ENCODE peak calls at places on chromosomes 2 and 18, in five cellular contexts. U is NCI-H2171 treated with DMSO at 0.1 percent for 48 hours; A is GM23248; D is stimulated activated naive B cell treated with anti-CD40 and anti-IgM and Interleukin-4, amounts not matched to agents 10 μg/mL and 1 μg/mL and 100 μg/mL, for 72 hours; K is NCI-H1105 treated with DMSO at 0.1 percent for 48 hours. M is an unnamed sample.

GRCh38 chr2:19762959-19763605 is 138.7 kb downstream of the TTC32 start:
- DNase-seq in U (no peak), A (no peak), D (no peak), K (no peak), M (no peak)

GRCh38 chr2:37798315-37799005 is 126.6 kb upstream of the RMDN2 start:
- DNase-seq in U (no peak), A (no peak), D (peak), K (no peak), M (no peak)

GRCh38 chr18:52636536-52636935 is 296.5 kb downstream of the DCC start:
- DNase-seq in U (no peak), A (no peak), D (no peak), K (no peak), M (no peak)

GRCh38 chr2:122145805-122146204 is 390.4 kb downstream of the TSN start:
- DNase-seq in U (peak), A (no peak), D (no peak), K (peak), M (peak)

GRCh38 chr2:40466926-40467325 is 15.0 kb upstream of the SLC8A1 start:
- DNase-seq in U (no peak), A (no peak), D (no peak), K (peak), M (peak)

GRCh38 chr2:40401896-40402295 is 50.0 kb downstream of the SLC8A1 start:
- DNase-seq in U (no peak), A (peak), D (no peak), K (no peak), M (no peak)

GRCh38 chr2:57862153-57862552 is 184.5 kb upstream of the VRK2 start:
- DNase-seq in U (no peak), A (no peak), D (no peak), K (no peak), M (no peak)

GRCh38 chr18:2903006-2903405 is 56.2 kb downstream of the EMILIN2 start:
- DNase-seq in U (no peak), A (peak), D (no peak), K (no peak), M (no peak)

GRCh38 chr18:24112874-24113615 is 25.8 kb upstream of the CABYR start:
- DNase-seq in U (no peak), A (peak), D (no peak), K (no peak), M (no peak)

GRCh38 chr18:45517181-45517741 is 98.0 kb upstream of the SLC14A2 start:
- DNase-seq in U (no peak), A (peak), D (no peak), K (no peak), M (no peak)

GRCh38 chr2:207252979-207253640 is 87.4 kb upstream of the KLF7 start:
- DNase-seq in U (peak), A (peak), D (no peak), K (peak), M (peak)

GRCh38 chr18:36460324-36460850 is 162.9 kb downstream of the FHOD3 start:
- DNase-seq in U (no peak), A (no peak), D (no peak), K (no peak), M (no peak)

GRCh38 chr2:191646612-191646902 is 31.4 kb upstream of the NABP1 start:
- DNase-seq in U (no peak), A (peak), D (no peak), K (no peak), M (no peak)

GRCh38 chr2:151439127-151439526 is 29.4 kb downstream of the RIF1 start:
- DNase-seq in U (no peak), A (no peak), D (no peak), K (no peak), M (no peak)